ENCODE peak calls at places on chromosome 15, in six cellular contexts. One of them, this sample, is unnamed.

GRCh38 chr15:92847841-92848240 is 52.3 kb upstream of the CHD2 start:
- DNase-seq in dorsolateral prefrontal cortex: no peak
- DNase-seq in RWPE2: no peak
- DNase-seq in hepatocyte: no peak
- DNase-seq in cardiac muscle cell: peak; percentile 43
- DNase-seq in suprapubic skin: no peak
- DNase-seq in this sample: no peak

GRCh38 chr15:100343251-100343650 is 1.5 kb upstream of the ADAMTS17 start:
- DNase-seq in dorsolateral prefrontal cortex: no peak
- DNase-seq in RWPE2: no peak
- DNase-seq in hepatocyte: no peak
- DNase-seq in cardiac muscle cell: no peak
- DNase-seq in suprapubic skin: no peak
- DNase-seq in this sample: no peak

GRCh38 chr15:84799511-84800187 is 17.5 kb upstream of the ALPK3 start:
- DNase-seq in dorsolateral prefrontal cortex: no peak
- DNase-seq in RWPE2: no peak
- DNase-seq in hepatocyte: peak; percentile 34
- DNase-seq in cardiac muscle cell: no peak
- DNase-seq in suprapubic skin: no peak
- DNase-seq in this sample: no peak

GRCh38 chr15:35583863-35584528 is 38.0 kb upstream of the DPH6 start:
- DNase-seq in dorsolateral prefrontal cortex: no peak
- DNase-seq in RWPE2: no peak
- DNase-seq in hepatocyte: no peak
- DNase-seq in cardiac muscle cell: peak; percentile 68
- DNase-seq in suprapubic skin: no peak
- DNase-seq in this sample: no peak

GRCh38 chr15:28125673-28126651 is 26.8 kb upstream of the OCA2 start:
- DNase-seq in dorsolateral prefrontal cortex: no peak
- DNase-seq in RWPE2: peak; percentile 25
- DNase-seq in hepatocyte: peak; percentile 81
- DNase-seq in cardiac muscle cell: peak; percentile 74
- DNase-seq in suprapubic skin: no peak
- DNase-seq in this sample: peak; percentile 65

GRCh38 chr15:38486946-38487345 is 33.0 kb downstream of the FAM98B start:
- DNase-seq in dorsolateral prefrontal cortex: no peak
- DNase-seq in RWPE2: no peak
- DNase-seq in hepatocyte: no peak
- DNase-seq in cardiac muscle cell: no peak
- DNase-seq in suprapubic skin: no peak
- DNase-seq in this sample: no peak

GRCh38 chr15:23503546-23503945 is 56.5 kb upstream of the GOLGA6L2 start:
- DNase-seq in dorsolateral prefrontal cortex: no peak
- DNase-seq in RWPE2: no peak
- DNase-seq in hepatocyte: no peak
- DNase-seq in cardiac muscle cell: no peak
- DNase-seq in suprapubic skin: no peak
- DNase-seq in this sample: no peak

GRCh38 chr15:48766196-48766595 is 44.7 kb downstream of the CEP152 start:
- DNase-seq in dorsolateral prefrontal cortex: no peak
- DNase-seq in RWPE2: no peak
- DNase-seq in hepatocyte: no peak
- DNase-seq in cardiac muscle cell: peak; percentile 45
- DNase-seq in suprapubic skin: no peak
- DNase-seq in this sample: no peak

GRCh38 chr15:51842852-51843737 is 13.6 kb downstream of the TMOD3 start:
- DNase-seq in dorsolateral prefrontal cortex: no peak
- DNase-seq in RWPE2: peak; percentile 81
- DNase-seq in hepatocyte: peak; percentile 41
- DNase-seq in cardiac muscle cell: peak; percentile 33
- DNase-seq in suprapubic skin: no peak
- DNase-seq in this sample: peak; percentile 58

GRCh38 chr15:48060396-48060795 is 60.4 kb upstream of the SLC24A5 start:
- DNase-seq in dorsolateral prefrontal cortex: no peak
- DNase-seq in RWPE2: no peak
- DNase-seq in hepatocyte: no peak
- DNase-seq in cardiac muscle cell: no peak
- DNase-seq in suprapubic skin: no peak
- DNase-seq in this sample: no peak

GRCh38 chr15:58962662-58963565 is 24.5 kb upstream of the RNF111 start:
- DNase-seq in dorsolateral prefrontal cortex: no peak
- DNase-seq in RWPE2: no peak
- DNase-seq in hepatocyte: peak; percentile 8
- DNase-seq in cardiac muscle cell: no peak
- DNase-seq in suprapubic skin: no peak
- DNase-seq in this sample: no peak

GRCh38 chr15:82585072-82585471 is 44.8 kb upstream of the RPS17 start:
- DNase-seq in dorsolateral prefrontal cortex: no peak
- DNase-seq in RWPE2: no peak
- DNase-seq in hepatocyte: peak; percentile 43
- DNase-seq in cardiac muscle cell: peak; percentile 70
- DNase-seq in suprapubic skin: no peak
- DNase-seq in this sample: no peak

GRCh38 chr15:45185069-45185779 is 2.5 kb downstream of the SHF start:
- DNase-seq in dorsolateral prefrontal cortex: no peak
- DNase-seq in RWPE2: no peak
- DNase-seq in hepatocyte: no peak
- DNase-seq in cardiac muscle cell: no peak
- DNase-seq in suprapubic skin: no peak
- DNase-seq in this sample: no peak

GRCh38 chr15:27889258-27889657 is 209.9 kb downstream of the OCA2 start:
- DNase-seq in dorsolateral prefrontal cortex: no peak
- DNase-seq in RWPE2: no peak
- DNase-seq in hepatocyte: no peak
- DNase-seq in cardiac muscle cell: no peak
- DNase-seq in suprapubic skin: no peak
- DNase-seq in this sample: no peak

GRCh38 chr15:62165029-62165792 is at the start of gene C2CD4B:
- DNase-seq in dorsolateral prefrontal cortex: no peak
- DNase-seq in RWPE2: peak; percentile 78
- DNase-seq in hepatocyte: peak; percentile 59
- DNase-seq in cardiac muscle cell: peak; percentile 50
- DNase-seq in suprapubic skin: peak; percentile 69
- DNase-seq in this sample: peak; percentile 72

GRCh38 chr15:45116482-45117326 is 2.6 kb downstream of the DUOXA2 start:
- DNase-seq in dorsolateral prefrontal cortex: no peak
- DNase-seq in RWPE2: peak; percentile 73
- DNase-seq in hepatocyte: no peak
- DNase-seq in cardiac muscle cell: no peak
- DNase-seq in suprapubic skin: no peak
- DNase-seq in this sample: no peak

GRCh38 chr15:83106994-83107840 is at the start of gene TM6SF1:
- DNase-seq in dorsolateral prefrontal cortex: no peak
- DNase-seq in RWPE2: no peak
- DNase-seq in hepatocyte: peak; percentile 26
- DNase-seq in cardiac muscle cell: no peak
- DNase-seq in suprapubic skin: no peak
- DNase-seq in this sample: no peak

GRCh38 chr15:85826756-85827515 is 32.2 kb upstream of the KLHL25 start:
- DNase-seq in dorsolateral prefrontal cortex: no peak
- DNase-seq in RWPE2: no peak
- DNase-seq in hepatocyte: no peak
- DNase-seq in cardiac muscle cell: peak; percentile 32
- DNase-seq in suprapubic skin: no peak
- DNase-seq in this sample: no peak

GRCh38 chr15:37395100-37395468 is 294.7 kb upstream of the MEIS2 start:
- DNase-seq in dorsolateral prefrontal cortex: no peak
- DNase-seq in RWPE2: no peak
- DNase-seq in hepatocyte: no peak
- DNase-seq in cardiac muscle cell: no peak
- DNase-seq in suprapubic skin: no peak
- DNase-seq in this sample: no peak

GRCh38 chr15:53910236-53910849 is 67.9 kb upstream of the UNC13C start:
- DNase-seq in dorsolateral prefrontal cortex: no peak
- DNase-seq in RWPE2: peak; percentile 86
- DNase-seq in hepatocyte: no peak
- DNase-seq in cardiac muscle cell: no peak
- DNase-seq in suprapubic skin: no peak
- DNase-seq in this sample: no peak

GRCh38 chr15:40289140-40289775 is 6.4 kb upstream of the ANKRD63 start:
- DNase-seq in dorsolateral prefrontal cortex: peak; percentile 63
- DNase-seq in RWPE2: no peak
- DNase-seq in hepatocyte: no peak
- DNase-seq in cardiac muscle cell: no peak
- DNase-seq in suprapubic skin: no peak
- DNase-seq in this sample: no peak

GRCh38 chr15:49270541-49271421 is 100.7 kb downstream of the GALK2 start:
- DNase-seq in dorsolateral prefrontal cortex: no peak
- DNase-seq in RWPE2: no peak
- DNase-seq in hepatocyte: no peak
- DNase-seq in cardiac muscle cell: peak; percentile 93
- DNase-seq in suprapubic skin: no peak
- DNase-seq in this sample: no peak

DNA sequence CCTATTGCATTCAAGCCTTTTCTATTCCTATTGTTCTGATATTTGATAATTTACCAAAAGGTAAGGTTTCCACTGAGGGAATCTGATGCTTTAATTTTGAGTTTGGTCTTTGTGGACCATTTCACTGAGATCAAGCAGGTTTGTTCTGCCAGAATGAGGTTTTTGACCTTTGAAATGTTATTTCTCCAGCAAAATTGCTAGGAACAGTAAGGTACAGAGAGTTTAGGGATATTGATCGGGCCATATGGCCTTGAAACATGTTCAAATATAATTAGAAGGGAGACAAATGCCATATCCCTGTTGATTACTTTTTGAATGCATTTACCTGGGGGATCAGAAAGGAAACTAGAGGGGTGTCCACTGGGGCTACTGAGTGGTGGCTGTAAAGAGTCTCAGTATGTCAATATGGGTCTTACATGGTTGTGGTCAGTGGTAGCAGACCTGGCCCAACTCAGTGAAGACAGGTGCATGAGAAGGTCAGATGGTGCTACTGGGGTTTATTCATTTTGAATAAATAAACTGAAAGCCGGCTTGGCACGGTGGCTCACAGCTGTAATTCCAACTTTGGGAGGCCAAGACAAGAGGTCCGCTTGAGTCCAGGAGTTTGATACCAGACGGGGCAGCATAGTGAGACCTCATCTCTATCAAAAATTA is 100.2 kb downstream of the SV2B start:
- DNase-seq in dorsolateral prefrontal cortex: no peak
- DNase-seq in RWPE2: no peak
- DNase-seq in hepatocyte: no peak
- DNase-seq in cardiac muscle cell: no peak
- DNase-seq in suprapubic skin: no peak
- DNase-seq in this sample: no peak
- H3K27me3 ChIP-seq in dorsolateral prefrontal cortex: no peaks in the 10 kb centered on the region
- H3K27me3 ChIP-seq in RWPE2: peaks cover 23% of the 10 kb centered on the region
- H3K27me3 ChIP-seq in hepatocyte: peaks cover 8% of the 10 kb centered on the region
- H3K27me3 ChIP-seq in cardiac muscle cell: no peaks in the 10 kb centered on the region
- H3K27me3 ChIP-seq in suprapubic skin: no peaks in the 10 kb centered on the region
- H3K27me3 ChIP-seq in this sample: no peaks in the 10 kb centered on the region

DNA sequence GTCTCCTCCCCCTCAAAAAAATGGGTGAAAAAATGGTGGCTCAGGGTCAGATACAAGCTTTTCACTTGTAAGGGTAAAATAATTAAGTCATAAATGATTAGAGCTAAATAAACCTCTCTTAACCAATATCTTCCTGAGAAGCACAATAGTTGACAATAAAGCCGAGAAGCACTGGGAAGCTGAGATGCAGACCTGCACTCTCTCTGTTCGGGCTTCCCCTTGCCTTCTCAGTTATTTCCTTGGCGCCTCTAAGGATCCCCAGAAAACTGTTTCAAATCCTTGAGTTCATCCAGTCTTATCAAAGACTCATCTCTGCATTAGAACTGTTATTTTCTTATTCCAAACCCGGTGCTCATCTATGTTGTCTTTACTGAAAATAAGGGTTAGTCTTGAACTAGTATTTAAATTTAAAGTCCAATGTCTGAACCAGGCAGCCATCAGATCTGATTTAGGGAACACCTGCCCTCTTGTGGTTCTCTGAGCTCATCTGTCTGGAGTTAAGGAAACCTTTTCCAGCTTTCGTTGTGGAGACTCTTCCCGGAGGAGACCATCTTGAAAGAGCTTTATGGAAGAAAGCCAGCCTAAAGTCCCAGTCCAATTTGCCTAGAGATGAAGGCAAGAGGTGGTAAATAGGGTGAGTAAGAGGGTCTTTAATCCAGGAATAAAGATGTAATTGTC is 256.4 kb upstream of the MCTP2 start:
- DNase-seq in dorsolateral prefrontal cortex: no peak
- DNase-seq in RWPE2: no peak
- DNase-seq in hepatocyte: peak; percentile 81
- DNase-seq in cardiac muscle cell: peak; percentile 31
- DNase-seq in suprapubic skin: no peak
- DNase-seq in this sample: peak; percentile 50
- TF ChIP-seq CTCF in dorsolateral prefrontal cortex: peak; percentile 41
- TF ChIP-seq CTCF in RWPE2: peak; percentile 88
- TF ChIP-seq CTCF in hepatocyte: peak; percentile 78
- TF ChIP-seq CTCF in cardiac muscle cell: peak; percentile 16
- TF ChIP-seq CTCF in suprapubic skin: peak; percentile 40
- TF ChIP-seq CTCF in this sample: peak; percentile 67

GRCh38 chr15:88847144-88847543 is 43.9 kb downstream of the ACAN start:
- DNase-seq in dorsolateral prefrontal cortex: no peak
- DNase-seq in RWPE2: no peak
- DNase-seq in hepatocyte: no peak
- DNase-seq in cardiac muscle cell: no peak
- DNase-seq in suprapubic skin: no peak
- DNase-seq in this sample: no peak

GRCh38 chr15:88848203-88848602 is 45.0 kb downstream of the ACAN start:
- DNase-seq in dorsolateral prefrontal cortex: no peak
- DNase-seq in RWPE2: no peak
- DNase-seq in hepatocyte: no peak
- DNase-seq in cardiac muscle cell: no peak
- DNase-seq in suprapubic skin: no peak
- DNase-seq in this sample: no peak

GRCh38 chr15:88843334-88843733 is 40.1 kb downstream of the ACAN start:
- DNase-seq in dorsolateral prefrontal cortex: no peak
- DNase-seq in RWPE2: peak; percentile 73
- DNase-seq in hepatocyte: no peak
- DNase-seq in cardiac muscle cell: no peak
- DNase-seq in suprapubic skin: no peak
- DNase-seq in this sample: no peak

GRCh38 chr15:88844749-88845386 is 41.6 kb downstream of the ACAN start:
- DNase-seq in dorsolateral prefrontal cortex: no peak
- DNase-seq in RWPE2: no peak
- DNase-seq in hepatocyte: no peak
- DNase-seq in cardiac muscle cell: no peak
- DNase-seq in suprapubic skin: no peak
- DNase-seq in this sample: no peak

DNA sequence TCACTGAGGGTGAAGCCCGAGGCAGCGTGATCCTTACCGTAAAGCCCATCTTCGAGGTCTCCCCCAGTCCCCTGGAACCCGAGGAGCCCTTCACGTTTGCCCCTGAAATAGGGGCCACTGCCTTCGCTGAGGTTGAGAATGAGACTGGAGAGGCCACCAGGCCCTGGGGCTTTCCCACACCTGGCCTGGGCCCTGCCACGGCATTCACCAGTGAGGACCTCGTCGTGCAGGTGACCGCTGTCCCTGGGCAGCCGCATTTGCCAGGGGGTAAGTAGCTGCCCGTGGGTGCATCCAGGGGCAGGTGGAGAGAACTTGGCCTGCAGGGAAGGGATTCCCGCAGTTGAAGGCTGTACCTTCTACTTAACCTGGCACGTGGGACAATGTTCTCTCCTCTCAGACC is 42.4 kb downstream of the ACAN start:
- DNase-seq in dorsolateral prefrontal cortex: no peak
- DNase-seq in RWPE2: no peak
- DNase-seq in hepatocyte: no peak
- DNase-seq in cardiac muscle cell: no peak
- DNase-seq in suprapubic skin: no peak
- DNase-seq in this sample: no peak
- H3K4me3 ChIP-seq in dorsolateral prefrontal cortex: no peak overlapping the region
- H3K4me3 ChIP-seq in RWPE2: no peak overlapping the region
- H3K4me3 ChIP-seq in hepatocyte: no peak overlapping the region
- H3K4me3 ChIP-seq in cardiac muscle cell: no peak overlapping the region
- H3K4me3 ChIP-seq in suprapubic skin: no peak overlapping the region
- H3K4me3 ChIP-seq in this sample: no peak overlapping the region

GRCh38 chr15:73840771-73841170 is 32.6 kb upstream of the TBC1D21 start:
- DNase-seq in dorsolateral prefrontal cortex: no peak
- DNase-seq in RWPE2: peak; percentile 49
- DNase-seq in hepatocyte: no peak
- DNase-seq in cardiac muscle cell: no peak
- DNase-seq in suprapubic skin: peak; percentile 16
- DNase-seq in this sample: no peak
- H3K27me3 ChIP-seq in dorsolateral prefrontal cortex: no peaks in the 10 kb centered on the region
- H3K27me3 ChIP-seq in RWPE2: peaks cover 38% of the 10 kb centered on the region
- H3K27me3 ChIP-seq in hepatocyte: peaks cover 33% of the 10 kb centered on the region
- H3K27me3 ChIP-seq in cardiac muscle cell: peaks cover 11% of the 10 kb centered on the region
- H3K27me3 ChIP-seq in suprapubic skin: peaks cover 37% of the 10 kb centered on the region
- H3K27me3 ChIP-seq in this sample: peaks cover 2% of the 10 kb centered on the region